ENCODE peak calls at places on chromosomes 16 and 17, in ten cellular contexts. I is keratinocyte; O is GM12865; V is NB4; P is endothelial cell; Z is H9; G is stimulated activated CD8-positive, alpha-beta memory T cell treated with anti-CD3 and anti-CD28 coated beads, Interleukin-2, amount 100 ng/mL, for 48 hours; A is T-cell; X is germinal center; H is kidney tubule cell. S is an unnamed sample.

GRCh38 chr17:62895650-62896301 is 70.3 kb upstream of the TANC2 start:
- DNase-seq in H (peak), I (no peak), P (no peak), V (no peak), Z (no peak), G (no peak), A (no peak), X (no peak), O (no peak), S (no peak)

GRCh38 chr17:258045-258734 is 76.7 kb upstream of the DOC2B start:
- DNase-seq in V (no peak), X (no peak), G (no peak), A (no peak), P (no peak), O (no peak), H (no peak), Z (no peak), I (no peak), S (no peak)

GRCh38 chr17:81438024-81438664 is 42.9 kb downstream of the BAHCC1 start:
- DNase-seq in G (no peak), A (no peak), O (no peak), H (no peak), P (no peak), Z (no peak), I (no peak), X (no peak), V (no peak), S (no peak)

GRCh38 chr17:1882836-1883235 is 53.0 kb downstream of the RPA1 start:
- DNase-seq in I (no peak), V (peak), G (no peak), P (peak), Z (peak), X (peak), A (peak), O (peak), H (peak), S (no peak)

GRCh38 chr16:1780677-1781072 is 1.7 kb downstream of the SPSB3 start:
- DNase-seq in P (no peak), A (no peak), X (no peak), Z (no peak), I (no peak), V (no peak), O (no peak), G (no peak), H (no peak), S (no peak)

GRCh38 chr17:16282522-16282921 is 65.5 kb downstream of the PIGL start:
- DNase-seq in P (no peak), A (no peak), H (peak), O (no peak), Z (no peak), V (no peak), I (no peak), G (no peak), X (no peak), S (no peak)

GRCh38 chr17:15954222-15954621 is 9.3 kb downstream of the ADORA2B start:
- DNase-seq in Z (no peak), A (no peak), O (no peak), I (peak), X (no peak), G (no peak), P (no peak), V (no peak), H (peak), S (no peak)

GRCh38 chr16:18983565-18984424 is at the start of gene TMC7:
- DNase-seq in Z (peak), P (peak), O (peak), X (peak), I (no peak), H (peak), A (no peak), V (peak), G (peak), S (no peak)

GRCh38 chr17:5003214-5003867 is 5.6 kb downstream of the KIF1C start:
- DNase-seq in A (no peak), G (no peak), O (no peak), P (no peak), V (no peak), X (no peak), I (no peak), Z (no peak), H (no peak), S (no peak)

GRCh38 chr17:2177235-2177811 is 122.4 kb downstream of the HIC1 start:
- DNase-seq in P (no peak), I (no peak), X (no peak), O (no peak), H (peak), G (no peak), Z (no peak), V (no peak), A (no peak), S (no peak)

GRCh38 chr16:27254262-27254811 is 14.2 kb downstream of the NSMCE1 start:
- DNase-seq in A (no peak), O (peak), G (no peak), X (no peak), H (no peak), Z (no peak), I (no peak), P (no peak), V (no peak), S (no peak)

GRCh38 chr16:64339052-64339770 is 782.7 kb downstream of the CDH11 start:
- DNase-seq in P (no peak), H (peak), A (no peak), G (no peak), Z (no peak), X (no peak), I (no peak), V (no peak), O (no peak), S (no peak)

GRCh38 chr16:14193316-14193871 is 122.3 kb downstream of the MRTFB start:
- DNase-seq in V (no peak), X (no peak), A (peak), P (no peak), Z (no peak), O (peak), I (no peak), H (no peak), G (no peak), S (no peak)

GRCh38 chr17:41734139-41734948 is at the start of gene HAP1:
- DNase-seq in G (no peak), O (no peak), A (no peak), I (no peak), V (no peak), P (peak), Z (peak), X (peak), H (peak), S (peak)

GRCh38 chr16:60788631-60789030 is 1247.6 kb downstream of the CDH8 start:
- DNase-seq in I (no peak), O (no peak), H (peak), Z (peak), P (no peak), G (no peak), A (no peak), X (no peak), V (no peak), S (no peak)

GRCh38 chr16:85840395-85840794 is 40.9 kb downstream of the COX4I1 start:
- DNase-seq in A (no peak), O (no peak), Z (no peak), H (no peak), X (no peak), G (no peak), V (no peak), P (no peak), I (no peak), S (no peak)

GRCh38 chr17:51745993-51746392 is 412.5 kb downstream of the CA10 start:
- DNase-seq in G (no peak), P (no peak), H (peak), Z (no peak), X (no peak), O (no peak), I (peak), V (no peak), A (no peak), S (no peak)

GRCh38 chr17:73309727-73310555 is 1.9 kb downstream of the CDC42EP4 start:
- DNase-seq in V (peak), A (no peak), I (no peak), X (no peak), P (peak), G (no peak), O (peak), Z (no peak), H (peak), S (no peak)

GRCh38 chr17:72425796-72426173 is 305.0 kb downstream of the SOX9 start:
- DNase-seq in O (no peak), A (no peak), Z (no peak), H (peak), X (no peak), G (no peak), I (no peak), V (no peak), P (no peak), S (no peak)

GRCh38 chr16:15972046-15972868 is 22.8 kb downstream of the ABCC1 start:
- DNase-seq in I (no peak), V (no peak), A (no peak), X (no peak), O (no peak), Z (no peak), P (no peak), G (no peak), H (peak), S (no peak)

GRCh38 chr16:85306071-85306792 is 194.0 kb upstream of the CIBAR2 start:
- DNase-seq in H (peak), P (no peak), X (peak), V (peak), A (peak), G (peak), Z (peak), I (no peak), O (peak), S (peak)

GRCh38 chr17:62892069-62892675 is 73.9 kb upstream of the TANC2 start:
- DNase-seq in G (no peak), X (no peak), A (no peak), V (peak), O (no peak), Z (no peak), P (no peak), H (no peak), I (no peak), S (no peak)

GRCh38 chr16:46775214-46775613 is 27.1 kb upstream of the MYLK3 start:
- DNase-seq in Z (no peak), I (no peak), O (no peak), X (no peak), A (no peak), G (no peak), H (no peak), P (no peak), V (no peak), S (no peak)

GRCh38 chr16:55176901-55177300 is 147.1 kb upstream of the IRX6 start:
- DNase-seq in I (no peak), A (no peak), X (no peak), H (no peak), Z (no peak), O (no peak), G (no peak), P (no peak), V (no peak), S (no peak)

GRCh38 chr16:6446370-6446769 is 886.3 kb upstream of the RBFOX1 start:
- DNase-seq in P (no peak), O (no peak), G (no peak), X (no peak), Z (no peak), V (peak), A (no peak), I (no peak), H (no peak), S (no peak)

GRCh38 chr16:22217890-22218730 is 12.0 kb downstream of the EEF2K start:
- DNase-seq in A (no peak), O (peak), P (no peak), V (peak), I (no peak), X (peak), Z (peak), H (peak), G (no peak), S (no peak)

GRCh38 chr16:73050115-73051099 is 2.5 kb upstream of the ZFHX3 start:
- DNase-seq in G (no peak), H (no peak), P (no peak), Z (no peak), V (no peak), O (no peak), I (no peak), X (no peak), A (no peak), S (no peak)

S was measured in CD4-positive, alpha-beta T cell.